ENCODE peak calls at places on chromosomes 4 and X, in seven cellular contexts. T is activated T-cell treated with anti-CD3 and anti-CD28 coated beads, Interleukin-2, amount 50 U/mL, for 72 hours; R is ovary; F is GOT3; V is cardiac fibroblast; D is mammary epithelial cell; P is hypothalamus. E is an unnamed sample.

GRCh38 chr4:7857238-7857701 is 82.4 kb downstream of the AFAP1 start:
- DNase-seq in T (no peak), R (no peak), F (no peak), V (peak; percentile 94), D (peak; percentile 57), P (no peak), E (no peak)

GRCh38 chr4:177057191-177057590 is 252.5 kb upstream of the NEIL3 start:
- DNase-seq in T (no peak), R (no peak), F (no peak), V (no peak), D (no peak), P (no peak), E (no peak)

GRCh38 chr4:87232241-87232640 is 11.8 kb upstream of the KLHL8 start:
- DNase-seq in T (no peak), R (no peak), F (no peak), V (no peak), D (peak; percentile 4), P (no peak), E (no peak)

GRCh38 chrX:148192547-148192946 is 211.4 kb downstream of the FMR1NB start:
- DNase-seq in T (no peak), R (no peak), F (no peak), V (no peak), D (no peak), P (no peak), E (no peak)

GRCh38 chrX:110004970-110005369 is 2.1 kb downstream of the TMEM164 start:
- DNase-seq in T (no peak), R (no peak), F (no peak), V (no peak), D (no peak), P (no peak), E (no peak)

GRCh38 chr4:176270669-176271068 is 1.6 kb upstream of the ASB5 start:
- DNase-seq in T (no peak), R (no peak), F (no peak), V (peak; percentile 84), D (peak; percentile 98), P (no peak), E (no peak)

GRCh38 chrX:122555925-122556324 is 628.2 kb upstream of the GRIA3 start:
- DNase-seq in T (no peak), R (no peak), F (no peak), V (no peak), D (no peak), P (no peak), E (no peak)

GRCh38 chr4:41135761-41136160 is 78.6 kb downstream of the APBB2 start:
- DNase-seq in T (no peak), R (no peak), F (no peak), V (no peak), D (peak; percentile 56), P (no peak), E (no peak)

GRCh38 chr4:119585771-119586170 is 42.8 kb downstream of the PDE5A start:
- DNase-seq in T (no peak), R (no peak), F (no peak), V (no peak), D (peak; percentile 25), P (no peak), E (no peak)

GRCh38 chr4:83093060-83093640 is 21.4 kb downstream of the PLAC8 start:
- DNase-seq in T (no peak), R (no peak), F (no peak), V (no peak), D (no peak), P (no peak), E (no peak)

GRCh38 chr4:76383001-76383400 is 37.9 kb downstream of the CCDC158 start:
- DNase-seq in T (no peak), R (no peak), F (no peak), V (no peak), D (no peak), P (no peak), E (no peak)

GRCh38 chrX:131330735-131331134 is 41.6 kb upstream of the IGSF1 start:
- DNase-seq in T (no peak), R (no peak), F (no peak), V (no peak), D (no peak), P (no peak), E (no peak)

GRCh38 chrX:154547245-154548027 is at the start of gene IKBKG:
- DNase-seq in T (peak; percentile 91), R (peak; percentile 89), F (peak; percentile 90), V (peak; percentile 94), D (peak; percentile 83), P (peak; percentile 87), E (peak; percentile 93)

GRCh38 chrX:97026406-97026805 is 142.7 kb downstream of the RPA4 start:
- DNase-seq in T (no peak), R (no peak), F (no peak), V (peak; percentile 36), D (no peak), P (no peak), E (no peak)

GRCh38 chr4:101280866-101281600 is 66.3 kb downstream of the PPP3CA start:
- DNase-seq in T (no peak), R (no peak), F (no peak), V (no peak), D (no peak), P (no peak), E (no peak)

GRCh38 chr4:2049381-2049780 is 9.7 kb upstream of the NAT8L start:
- DNase-seq in T (no peak), R (no peak), F (no peak), V (no peak), D (no peak), P (no peak), E (no peak)

GRCh38 chr4:105586638-105587328 is 34.4 kb downstream of the ARHGEF38 start:
- DNase-seq in T (no peak), R (no peak), F (no peak), V (no peak), D (no peak), P (no peak), E (no peak)

GRCh38 chrX:108203540-108203939 is 112.0 kb downstream of the ATG4A start:
- DNase-seq in T (no peak), R (no peak), F (no peak), V (no peak), D (no peak), P (no peak), E (no peak)

GRCh38 chr4:163623787-163624186 is 129.3 kb downstream of the TMA16 start:
- DNase-seq in T (no peak), R (no peak), F (no peak), V (no peak), D (no peak), P (no peak), E (no peak)

GRCh38 chr4:119646347-119647071 is 17.9 kb upstream of the PDE5A start:
- DNase-seq in T (no peak), R (no peak), F (no peak), V (peak; percentile 60), D (no peak), P (no peak), E (peak; percentile 63)

GRCh38 chrX:4547218-4547836 is 833.9 kb upstream of the PRKX start:
- DNase-seq in T (peak; percentile 25), R (no peak), F (no peak), V (peak; percentile 44), D (peak; percentile 23), P (peak; percentile 57), E (peak; percentile 53)

GRCh38 chrX:2549874-2550273 is 49.1 kb upstream of the DHRSX start:
- DNase-seq in T (no peak), R (no peak), F (no peak), V (no peak), D (no peak), P (no peak), E (no peak)

GRCh38 chrX:28854637-28855036 is 267.4 kb downstream of the IL1RAPL1 start:
- DNase-seq in T (no peak), R (no peak), F (no peak), V (peak; percentile 11), D (no peak), P (no peak), E (no peak)

GRCh38 chr4:7313361-7313811 is 121.0 kb downstream of the SORCS2 start:
- DNase-seq in T (no peak), R (peak; percentile 80), F (no peak), V (no peak), D (no peak), P (peak; percentile 90), E (no peak)

GRCh38 chrX:42544883-42545282 is 233.1 kb downstream of the PPP1R2C start:
- DNase-seq in T (no peak), R (no peak), F (no peak), V (no peak), D (no peak), P (no peak), E (no peak)

GRCh38 chr4:109026588-109026987 is 263.7 kb upstream of the ETNPPL start:
- DNase-seq in T (no peak), R (no peak), F (no peak), V (peak; percentile 22), D (no peak), P (no peak), E (no peak)

GRCh38 chr4:188341428-188341827 is 202.2 kb downstream of the TRIML1 start:
- DNase-seq in T (no peak), R (no peak), F (no peak), V (no peak), D (no peak), P (no peak), E (no peak)

E was measured in aorta.